ENCODE peak calls at places on chromosomes 12 and 14, in eight cellular contexts. A is mesendoderm; W is Panc1; E is HTR-8/SVneo; U is CD8-positive, alpha-beta memory T cell; T is AG04450; I is NCI-H1105; S is left cardiac atrium. M is an unnamed sample.

GRCh38 chr12:49346659-49347306 is at the start of gene DNAJC22:
- DNase-seq in A (peak; percentile 61), W (no peak), E (no peak), U (no peak), T (no peak), I (no peak), S (no peak), M (peak; percentile 44)

GRCh38 chr12:117334098-117334497 is 27.3 kb downstream of the NOS1 start:
- DNase-seq in A (no peak), W (no peak), E (no peak), U (no peak), T (no peak), I (no peak), S (no peak), M (no peak)

GRCh38 chr14:93764211-93764659 is 24.1 kb downstream of the PRIMA1 start:
- DNase-seq in A (no peak), W (no peak), E (peak; percentile 70), U (no peak), T (no peak), I (no peak), S (no peak), M (no peak)

GRCh38 chr12:75722714-75723200 is 211.3 kb upstream of the KRR1 start:
- DNase-seq in A (peak; percentile 69), W (no peak), E (peak; percentile 56), U (no peak), T (peak; percentile 48), I (no peak), S (peak; percentile 47), M (no peak)

GRCh38 chr14:102279688-102280348 is 25.1 kb downstream of the MOK start:
- DNase-seq in A (peak; percentile 15), W (peak; percentile 76), E (peak; percentile 86), U (no peak), T (peak; percentile 96), I (no peak), S (no peak), M (peak; percentile 16)

GRCh38 chr12:114439306-114439705 is 33.4 kb upstream of the TBX5 start:
- DNase-seq in A (no peak), W (no peak), E (no peak), U (no peak), T (no peak), I (no peak), S (no peak), M (peak; percentile 64)

GRCh38 chr14:80942158-80942738 is 710 bp upstream of the CEP128 start:
- DNase-seq in A (no peak), W (no peak), E (no peak), U (no peak), T (no peak), I (no peak), S (no peak), M (no peak)

GRCh38 chr14:80772504-80772903 is 169.0 kb downstream of the CEP128 start:
- DNase-seq in A (no peak), W (no peak), E (no peak), U (no peak), T (no peak), I (no peak), S (no peak), M (no peak)

GRCh38 chr14:99123208-99123870 is 148.7 kb downstream of the BCL11B start:
- DNase-seq in A (no peak), W (no peak), E (no peak), U (no peak), T (no peak), I (no peak), S (no peak), M (no peak)

GRCh38 chr12:49920241-49920914 is 16.7 kb upstream of the FAIM2 start:
- DNase-seq in A (no peak), W (no peak), E (no peak), U (no peak), T (no peak), I (no peak), S (peak; percentile 50), M (no peak)

GRCh38 chr12:65278576-65279386 is at the start of gene MSRB3:
- DNase-seq in A (peak; percentile 83), W (no peak), E (peak; percentile 78), U (peak; percentile 1), T (peak; percentile 37), I (no peak), S (peak; percentile 84), M (peak; percentile 88)

GRCh38 chr14:29077916-29078315 is 311.3 kb downstream of the FOXG1 start:
- DNase-seq in A (no peak), W (no peak), E (no peak), U (no peak), T (no peak), I (no peak), S (no peak), M (no peak)

GRCh38 chr12:76879710-76880025 is 849 bp upstream of the CSRP2 start:
- DNase-seq in A (no peak), W (no peak), E (peak; percentile 51), U (no peak), T (no peak), I (no peak), S (no peak), M (no peak)

GRCh38 chr14:50521912-50522341 is 10.4 kb downstream of the MAP4K5 start:
- DNase-seq in A (no peak), W (no peak), E (no peak), U (no peak), T (no peak), I (no peak), S (no peak), M (no peak)

GRCh38 chr14:68510201-68510600 is 282.7 kb downstream of the ZFP36L1 start:
- DNase-seq in A (no peak), W (no peak), E (no peak), U (no peak), T (no peak), I (no peak), S (peak; percentile 44), M (no peak)

GRCh38 chr12:47943492-47944359 is 19.7 kb upstream of the TMEM106C start:
- DNase-seq in A (no peak), W (no peak), E (no peak), U (no peak), T (no peak), I (no peak), S (no peak), M (no peak)

GRCh38 chr12:8065991-8066594 is at the start of gene C3AR1:
- DNase-seq in A (no peak), W (no peak), E (peak; percentile 36), U (peak; percentile 21), T (no peak), I (no peak), S (no peak), M (no peak)

GRCh38 chr12:125329239-125330238 is 264.3 kb downstream of the AACS start:
- DNase-seq in A (peak; percentile 79), W (no peak), E (no peak), U (no peak), T (no peak), I (no peak), S (no peak), M (peak; percentile 77)

GRCh38 chr12:89353823-89354629 is 1.7 kb upstream of the DUSP6 start:
- DNase-seq in A (peak; percentile 96), W (no peak), E (no peak), U (peak; percentile 52), T (no peak), I (peak; percentile 63), S (peak; percentile 87), M (peak; percentile 96)

GRCh38 chr14:38125484-38125912 is 82.2 kb upstream of the SSTR1 start:
- DNase-seq in A (no peak), W (no peak), E (no peak), U (no peak), T (no peak), I (peak; percentile 94), S (no peak), M (no peak)

GRCh38 chr14:92703516-92703915 is 44.9 kb downstream of the LGMN start:
- DNase-seq in A (no peak), W (no peak), E (no peak), U (no peak), T (no peak), I (no peak), S (no peak), M (no peak)

GRCh38 chr12:106976013-106976658 is 10.8 kb downstream of the MTERF2 start:
- DNase-seq in A (no peak), W (no peak), E (no peak), U (no peak), T (no peak), I (no peak), S (no peak), M (no peak)

M was measured in GM23338.